ENCODE peak calls at places on chromosomes 16 and 17, in four cellular contexts. S is adrenal gland, M is foreskin keratinocyte, W is hypothalamus. O is an unnamed sample.

GRCh38 chr17:63399316-63399715 is 46.8 kb downstream of the CYB561 start:
- DNase-seq in W (no peak), S (no peak), M (no peak), O (peak; percentile 50)

GRCh38 chr17:61422116-61422799 is 22.6 kb downstream of the TBX2 start:
- DNase-seq in W (no peak), M (no peak), S (no peak), O (no peak)

GRCh38 chr17:44079877-44080821 is 9.6 kb downstream of the G6PC3 start:
- DNase-seq in S (no peak), M (no peak), W (no peak), O (peak; percentile 16)

GRCh38 chr17:62911106-62911505 is 54.9 kb upstream of the TANC2 start:
- DNase-seq in W (no peak), M (no peak), S (no peak), O (no peak)

GRCh38 chr16:19114359-19115147 is 789 bp downstream of the ITPRIPL2 start:
- DNase-seq in W (peak; percentile 15), M (no peak), S (peak; percentile 83), O (peak; percentile 25)

GRCh38 chr17:2204393-2204792 is 99.2 kb downstream of the SMG6 start:
- DNase-seq in M (no peak), S (no peak), W (no peak), O (no peak)

GRCh38 chr16:50121278-50121677 is 31.8 kb upstream of the TENT4B start:
- DNase-seq in W (no peak), M (no peak), S (no peak), O (no peak)

GRCh38 chr16:81711609-81712329 is 67.3 kb upstream of the PLCG2 start:
- DNase-seq in S (peak; percentile 53), M (no peak), W (no peak), O (peak; percentile 41)

GRCh38 chr16:85136213-85136704 is 24.0 kb upstream of the CIBAR2 start:
- DNase-seq in M (no peak), W (peak; percentile 22), S (peak; percentile 69), O (no peak)

GRCh38 chr17:37493249-37494027 is 3.7 kb downstream of the DUSP14 start:
- DNase-seq in S (no peak), W (no peak), M (peak; percentile 99), O (no peak)

GRCh38 chr17:59668816-59669215 is 38.4 kb downstream of the PTRH2 start:
- DNase-seq in S (no peak), W (no peak), M (peak; percentile 89), O (no peak)

GRCh38 chr16:23745263-23745662 is 9.6 kb upstream of the CHP2 start:
- DNase-seq in W (no peak), M (no peak), S (no peak), O (no peak)

GRCh38 chr16:55482056-55482455 is 3.1 kb downstream of the MMP2 start:
- DNase-seq in S (peak; percentile 53), W (no peak), M (no peak), O (no peak)

GRCh38 chr17:50184611-50185398 is 16.6 kb downstream of the COL1A1 start:
- DNase-seq in W (no peak), S (no peak), M (no peak), O (no peak)

O was measured in SK-N-SH.